ENCODE peak calls at places on chromosomes 4 and X, in six cellular contexts. P is DND-41, T is A549, Q is endodermal cell, V is tibial artery, W is upper lobe of right lung. U is an unnamed sample. For H3K4me1 and H3K9me3, the result is how much of the 10 kb centered on the place peaks cover.

GRCh38 chrX:37349131-37350033 is at the start of gene PRRG1:
- DNase-seq in P (no peak), T (peak), Q (peak), V (peak), W (peak), U (peak)

GRCh38 chr4:164700471-164700870 is 53.5 kb upstream of the SMIM31 start:
- DNase-seq in P (peak), T (peak), Q (peak), V (no peak), W (no peak), U (no peak)

GRCh38 chrX:135327299-135327698 is 18.0 kb downstream of the ETDC start:
- DNase-seq in P (no peak), T (peak), Q (no peak), V (no peak), W (no peak), U (no peak)

GRCh38 chr4:158895797-158896442 is 127.1 kb downstream of the FNIP2 start:
- DNase-seq in P (no peak), T (peak), Q (peak), V (no peak), W (no peak), U (no peak)

GRCh38 chr4:62953752-62954151 is 1455.5 kb downstream of the TECRL start:
- DNase-seq in P (no peak), T (no peak), Q (no peak), V (no peak), W (no peak), U (no peak)

GRCh38 chr4:61200195-61200990 is at the start of gene ADGRL3:
- DNase-seq in P (no peak), T (no peak), Q (peak), V (peak), W (no peak), U (no peak)

GRCh38 chr4:159487284-159487747 is 384.4 kb downstream of the RAPGEF2 start:
- DNase-seq in P (peak), T (peak), Q (peak), V (no peak), W (no peak), U (peak)

GRCh38 chr4:120454788-120455187 is 388.1 kb upstream of the MAD2L1 start:
- DNase-seq in P (no peak), T (no peak), Q (no peak), V (no peak), W (no peak), U (no peak)

GRCh38 chr4:183657564-183657963 is 1.4 kb downstream of the RWDD4 start:
- DNase-seq in P (no peak), T (no peak), Q (no peak), V (no peak), W (no peak), U (no peak)

GRCh38 chr4:107854326-107855030 is 29.7 kb downstream of the SGMS2 start:
- DNase-seq in P (no peak), T (no peak), Q (no peak), V (no peak), W (no peak), U (no peak)

GRCh38 chr4:3257691-3258482 is 8.9 kb downstream of the MSANTD1 start:
- DNase-seq in P (no peak), T (no peak), Q (no peak), V (peak), W (no peak), U (no peak)

GRCh38 chrX:51316271-51316670 is 16.4 kb upstream of the NUDT10 start:
- DNase-seq in P (no peak), T (peak), Q (no peak), V (no peak), W (no peak), U (no peak)

GRCh38 chrX:68867458-68868166 is 38.8 kb downstream of the EFNB1 start:
- DNase-seq in P (no peak), T (no peak), Q (peak), V (no peak), W (no peak), U (no peak)

GRCh38 chrX:67636532-67636931 is 92.7 kb downstream of the AR start:
- DNase-seq in P (no peak), T (no peak), Q (peak), V (no peak), W (no peak), U (no peak)

GRCh38 chrX:81195712-81196111 is 6.0 kb downstream of the HMGN5 start:
- DNase-seq in P (peak), T (peak), Q (peak), V (peak), W (no peak), U (no peak)

GRCh38 chrX:72305286-72306084 is at the start of gene CITED1:
- DNase-seq in P (no peak), T (no peak), Q (peak), V (no peak), W (no peak), U (no peak)

GRCh38 chr4:138650917-138651564 is 364.5 kb upstream of the NOCT start:
- DNase-seq in P (no peak), T (peak), Q (no peak), V (no peak), W (no peak), U (no peak)

GRCh38 chr4:8705161-8706145 is 112.9 kb downstream of the CPZ start:
- DNase-seq in P (no peak), T (no peak), Q (peak), V (peak), W (peak), U (peak)

GRCh38 chr4:8746523-8747466 is 124.8 kb downstream of the HMX1 start:
- DNase-seq in P (no peak), T (no peak), Q (peak), V (no peak), W (peak), U (peak)

GRCh38 chr4:158860856-158861255 is 92.0 kb downstream of the FNIP2 start:
- DNase-seq in P (no peak), T (no peak), Q (no peak), V (no peak), W (no peak), U (no peak)

GRCh38 chr4:75723117-75723801 is 1.1 kb upstream of the USO1 start:
- DNase-seq in P (no peak), T (no peak), Q (no peak), V (no peak), W (no peak), U (peak)

GRCh38 chr4:150126201-150126879 is 48.1 kb downstream of the DCLK2 start:
- DNase-seq in P (no peak), T (no peak), Q (no peak), V (no peak), W (no peak), U (no peak)

GRCh38 chr4:78629991-78630541 is 78.5 kb downstream of the ANXA3 start:
- DNase-seq in P (no peak), T (no peak), Q (no peak), V (peak), W (no peak), U (no peak)

GRCh38 chrX:41923925-41924693 is 755 bp upstream of the CASK start:
- DNase-seq in P (peak), T (peak), Q (peak), V (peak), W (no peak), U (peak)

GRCh38 chrX:35098419-35098818 is 155.8 kb downstream of the FAM47B start:
- DNase-seq in P (no peak), T (no peak), Q (no peak), V (no peak), W (no peak), U (no peak)

GRCh38 chr4:139917896-139918295 is 236.1 kb downstream of the MAML3 start:
- DNase-seq in P (no peak), T (no peak), Q (no peak), V (no peak), W (no peak), U (no peak)

GRCh38 chr4:20684852-20685763 is 15.2 kb upstream of the PACRGL start:
- DNase-seq in P (no peak), T (peak), Q (no peak), V (no peak), W (no peak), U (no peak)

GRCh38 chr4:7581477-7581876 is 146.7 kb upstream of the PSAPL1 start:
- DNase-seq in P (peak), T (peak), Q (peak), V (no peak), W (no peak), U (no peak)

GRCh38 chrX:100449696-100450606 is 39.9 kb upstream of the PCDH19 start:
- DNase-seq in P (no peak), T (no peak), Q (peak), V (no peak), W (no peak), U (no peak)

GRCh38 chr4:48255130-48255958 is 14.3 kb downstream of the TEC start:
- DNase-seq in P (no peak), T (peak), Q (no peak), V (no peak), W (no peak), U (no peak)

GRCh38 chr4:54882616-54883015 is 224.9 kb downstream of the KIT start:
- DNase-seq in P (no peak), T (no peak), Q (no peak), V (no peak), W (no peak), U (no peak)

GRCh38 chrX:14039344-14039743 is 9.7 kb upstream of the GEMIN8 start:
- DNase-seq in P (peak), T (peak), Q (peak), V (peak), W (no peak), U (peak)

GRCh38 chrX:109709129-109709631 is 23.9 kb downstream of the ACSL4 start:
- DNase-seq in P (no peak), T (peak), Q (no peak), V (no peak), W (no peak), U (no peak)

GRCh38 chr4:34250562-34250961 is 1993.8 kb downstream of the ARAP2 start:
- DNase-seq in P (no peak), T (no peak), Q (no peak), V (no peak), W (no peak), U (no peak)

GRCh38 chr4:168304744-168305459 is 13.7 kb downstream of the DDX60 start:
- DNase-seq in P (no peak), T (peak), Q (no peak), V (no peak), W (no peak), U (no peak)

GRCh38 chrX:103554687-103555417 is 30.5 kb upstream of the TCEAL4 start:
- DNase-seq in P (peak), T (no peak), Q (peak), V (peak), W (no peak), U (peak)

GRCh38 chrX:136909706-136910564 is 29.4 kb upstream of the RBMX start:
- DNase-seq in P (peak), T (peak), Q (peak), V (peak), W (peak), U (peak)
- H3K4me1 ChIP-seq in P (under half), T (under half), Q (under half), V (under half), W (under half), U (under half)

DNA sequence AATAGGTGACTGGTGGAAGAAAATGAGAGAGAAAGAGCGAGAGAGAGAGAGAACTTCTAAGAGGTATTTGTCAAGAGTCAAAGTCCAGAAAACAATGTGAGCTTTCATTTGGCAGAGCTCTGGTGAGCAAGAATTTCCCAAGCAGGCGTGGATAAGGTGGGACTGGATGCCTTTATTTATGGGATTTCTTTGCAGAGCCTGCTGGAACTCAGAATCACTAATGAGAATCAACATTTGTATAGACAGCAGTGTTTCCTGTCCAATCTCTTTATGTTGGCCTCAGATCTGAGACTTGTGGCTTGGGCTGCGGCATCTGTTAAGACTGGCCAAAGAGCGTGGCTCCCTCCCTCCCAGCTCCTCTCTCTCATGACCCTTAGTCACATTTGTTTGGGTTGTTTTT is 67.9 kb upstream of the TBL1X start:
- DNase-seq in P (no peak), T (peak), Q (no peak), V (no peak), W (no peak), U (no peak)
- H3K9me3 ChIP-seq in P (under half), T (under half), Q (under half), V (under half), W (under half), U (under half)

GRCh38 chr4:10114607-10115006 is 2.0 kb downstream of the WDR1 start:
- DNase-seq in P (no peak), T (no peak), Q (peak), V (no peak), W (no peak), U (no peak)

GRCh38 chr4:10114147-10114546 is 2.5 kb downstream of the WDR1 start:
- DNase-seq in P (no peak), T (no peak), Q (no peak), V (no peak), W (no peak), U (no peak)

GRCh38 chr4:10115271-10115656 is 1.3 kb downstream of the WDR1 start:
- DNase-seq in P (no peak), T (no peak), Q (no peak), V (no peak), W (no peak), U (no peak)

GRCh38 chr4:10112658-10113284 is 3.8 kb downstream of the WDR1 start:
- DNase-seq in P (no peak), T (no peak), Q (no peak), V (no peak), W (no peak), U (no peak)

DNA sequence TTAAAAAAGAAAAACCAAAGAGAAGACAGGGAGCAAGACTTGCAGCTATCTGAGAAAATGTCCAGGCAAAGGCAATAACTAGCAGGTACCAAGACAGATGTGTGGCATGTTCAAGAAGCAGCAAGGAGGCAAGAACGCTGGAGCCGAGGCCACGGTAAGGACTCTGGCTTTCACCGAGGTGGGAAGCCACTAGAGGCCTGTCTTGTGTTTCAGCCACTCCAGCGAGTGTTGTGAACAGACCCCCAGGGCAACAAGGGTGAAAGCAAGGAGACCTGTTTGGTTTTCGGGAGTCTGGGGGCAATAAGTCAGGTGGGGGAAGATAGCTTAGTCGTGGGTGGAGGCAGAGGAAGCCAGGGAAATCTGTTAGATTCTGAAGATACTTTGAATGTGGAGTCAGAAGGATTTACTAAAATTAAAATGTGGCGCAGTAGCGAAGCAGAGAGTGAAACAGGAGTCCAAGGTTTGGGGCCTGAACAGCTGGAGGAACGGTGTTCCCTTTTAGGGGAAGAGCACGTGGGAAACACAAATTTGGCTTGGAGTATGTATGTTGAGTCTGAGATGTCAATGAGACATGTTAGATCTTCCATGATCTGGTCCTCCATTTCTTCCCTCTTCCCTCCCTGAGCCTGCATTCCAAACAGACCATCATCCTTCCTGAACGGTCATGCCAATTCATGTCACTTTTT is 3.1 kb downstream of the WDR1 start:
- DNase-seq in P (no peak), T (no peak), Q (no peak), V (no peak), W (no peak), U (no peak)
- H3K4me1 ChIP-seq in P (half or more), T (under half), Q (under half), V (half or more), W (half or more), U (under half)

GRCh38 chrX:82224961-82225360 is 1023.1 kb downstream of the SH3BGRL start:
- DNase-seq in P (no peak), T (no peak), Q (no peak), V (no peak), W (no peak), U (no peak)

GRCh38 chrX:82218361-82218760 is 1016.5 kb downstream of the SH3BGRL start:
- DNase-seq in P (peak), T (peak), Q (peak), V (no peak), W (no peak), U (no peak)

GRCh38 chrX:82219129-82219528 is 1017.2 kb downstream of the SH3BGRL start:
- DNase-seq in P (peak), T (no peak), Q (no peak), V (no peak), W (no peak), U (no peak)
- H3K9me3 ChIP-seq in P (under half), T (under half), Q (under half), V (under half), W (under half), U (under half)

GRCh38 chr4:4347585-4347984 is 39.3 kb upstream of the NSG1 start:
- DNase-seq in P (peak), T (no peak), Q (no peak), V (no peak), W (no peak), U (no peak)

GRCh38 chr4:4349902-4350301 is 37.0 kb upstream of the NSG1 start:
- DNase-seq in P (no peak), T (no peak), Q (no peak), V (no peak), W (no peak), U (no peak)

GRCh38 chr4:4341861-4342650 is 44.8 kb upstream of the NSG1 start:
- DNase-seq in P (no peak), T (no peak), Q (no peak), V (no peak), W (no peak), U (no peak)

GRCh38 chr4:4343038-4343437 is 43.9 kb upstream of the NSG1 start:
- DNase-seq in P (no peak), T (no peak), Q (no peak), V (no peak), W (no peak), U (no peak)

GRCh38 chr4:4344915-4345527 is 41.9 kb upstream of the NSG1 start:
- DNase-seq in P (no peak), T (no peak), Q (no peak), V (no peak), W (no peak), U (no peak)
- H3K4me1 ChIP-seq in P (under half), T (under half), Q (under half), V (under half), W (under half), U (under half)

GRCh38 chr4:125268065-125268755 is 46.5 kb upstream of the FAT4 start:
- DNase-seq in P (no peak), T (no peak), Q (peak), V (no peak), W (no peak), U (no peak)
- H3K9me3 ChIP-seq in P (under half), T (under half), Q (under half), V (under half), W (under half), U (under half)

GRCh38 chr4:4717692-4718091 is 141.8 kb upstream of the MSX1 start:
- DNase-seq in P (no peak), T (no peak), Q (no peak), V (no peak), W (no peak), U (no peak)

GRCh38 chr4:4721636-4722035 is 137.8 kb upstream of the MSX1 start:
- DNase-seq in P (no peak), T (no peak), Q (no peak), V (no peak), W (no peak), U (no peak)

GRCh38 chr4:4720671-4721070 is 138.8 kb upstream of the MSX1 start:
- DNase-seq in P (no peak), T (no peak), Q (no peak), V (no peak), W (no peak), U (no peak)

GRCh38 chr4:4714330-4714729 is 145.1 kb upstream of the MSX1 start:
- DNase-seq in P (no peak), T (no peak), Q (no peak), V (no peak), W (no peak), U (no peak)

GRCh38 chr4:4719446-4719845 is 140.0 kb upstream of the MSX1 start:
- DNase-seq in P (no peak), T (no peak), Q (peak), V (no peak), W (no peak), U (no peak)
- H3K4me1 ChIP-seq in P (under half), T (under half), Q (under half), V (under half), W (under half), U (under half)

GRCh38 chr4:136314686-136315085 is 1217.6 kb downstream of the PCDH18 start:
- DNase-seq in P (no peak), T (no peak), Q (no peak), V (no peak), W (no peak), U (no peak)

GRCh38 chr4:136311774-136312173 is 1220.5 kb downstream of the PCDH18 start:
- DNase-seq in P (no peak), T (no peak), Q (no peak), V (no peak), W (no peak), U (no peak)

GRCh38 chr4:136319789-136320470 is 1212.4 kb downstream of the PCDH18 start:
- DNase-seq in P (no peak), T (peak), Q (no peak), V (no peak), W (no peak), U (no peak)

GRCh38 chr4:136320471-136320813 is 1211.9 kb downstream of the PCDH18 start:
- DNase-seq in P (no peak), T (no peak), Q (no peak), V (no peak), W (no peak), U (no peak)

DNA sequence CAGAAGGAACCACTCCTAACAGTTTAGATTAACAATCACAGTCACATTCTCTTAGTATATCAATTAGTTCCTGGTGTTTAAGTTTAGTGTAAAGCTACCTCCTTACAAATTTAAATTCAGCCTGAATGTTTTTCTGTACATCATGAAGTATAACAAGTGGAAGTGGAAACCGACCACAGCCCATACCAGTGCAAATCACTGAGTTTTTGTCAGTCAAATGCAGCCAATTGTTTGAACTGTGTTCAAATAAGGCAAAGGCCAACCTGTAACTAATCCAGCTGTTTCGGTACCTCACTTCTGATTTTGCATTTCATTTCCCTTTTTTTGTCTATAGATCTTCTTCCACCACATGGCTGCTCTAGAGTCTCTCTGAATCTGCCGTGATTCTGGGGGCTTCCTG is 1215.3 kb downstream of the PCDH18 start:
- DNase-seq in P (no peak), T (no peak), Q (no peak), V (no peak), W (no peak), U (no peak)
- H3K9me3 ChIP-seq in P (under half), T (under half), Q (under half), V (under half), W (under half), U (under half)

GRCh38 chr4:143420227-143420626 is 83.6 kb downstream of the GAB1 start:
- DNase-seq in P (no peak), T (no peak), Q (no peak), V (no peak), W (no peak), U (no peak)
- H3K4me1 ChIP-seq in P (under half), T (under half), Q (under half), V (under half), W (under half), U (under half)